ENCODE peak calls at places on chromosomes 11 and 22, in seven cellular contexts. One of them, this sample, is unnamed.
A peak's percentile ranks its signal among the peaks of the same experiment; 100 is the strongest.

GRCh38 chr11:115291391-115291744 is 212.8 kb downstream of the CADM1 start:
- DNase-seq in HL-60: no peak
- DNase-seq in left ventricle myocardium inferior: no peak
- DNase-seq in ovary: no peak
- DNase-seq in CD8-positive, alpha-beta T cell: no peak
- DNase-seq in colonic mucosa: no peak
- DNase-seq in cardiac muscle cell: no peak
- DNase-seq in this sample: no peak

GRCh38 chr11:15145635-15146034 is 30.9 kb downstream of the INSC start:
- DNase-seq in HL-60: peak; percentile 4
- DNase-seq in left ventricle myocardium inferior: no peak
- DNase-seq in ovary: no peak
- DNase-seq in CD8-positive, alpha-beta T cell: no peak
- DNase-seq in colonic mucosa: peak; percentile 79
- DNase-seq in cardiac muscle cell: no peak
- DNase-seq in this sample: no peak

GRCh38 chr11:40029406-40029805 is 1430.0 kb downstream of the LRRC4C start:
- DNase-seq in HL-60: no peak
- DNase-seq in left ventricle myocardium inferior: no peak
- DNase-seq in ovary: no peak
- DNase-seq in CD8-positive, alpha-beta T cell: no peak
- DNase-seq in colonic mucosa: peak; percentile 23
- DNase-seq in cardiac muscle cell: no peak
- DNase-seq in this sample: no peak

GRCh38 chr11:99968336-99968735 is 718.8 kb upstream of the ARHGAP42 start:
- DNase-seq in HL-60: no peak
- DNase-seq in left ventricle myocardium inferior: no peak
- DNase-seq in ovary: no peak
- DNase-seq in CD8-positive, alpha-beta T cell: no peak
- DNase-seq in colonic mucosa: no peak
- DNase-seq in cardiac muscle cell: no peak
- DNase-seq in this sample: no peak

GRCh38 chr11:28615542-28615941 is 507.4 kb downstream of the METTL15 start:
- DNase-seq in HL-60: no peak
- DNase-seq in left ventricle myocardium inferior: no peak
- DNase-seq in ovary: no peak
- DNase-seq in CD8-positive, alpha-beta T cell: no peak
- DNase-seq in colonic mucosa: no peak
- DNase-seq in cardiac muscle cell: no peak
- DNase-seq in this sample: no peak

GRCh38 chr11:92993004-92993403 is 23.6 kb downstream of the MTNR1B start:
- DNase-seq in HL-60: no peak
- DNase-seq in left ventricle myocardium inferior: no peak
- DNase-seq in ovary: no peak
- DNase-seq in CD8-positive, alpha-beta T cell: no peak
- DNase-seq in colonic mucosa: no peak
- DNase-seq in cardiac muscle cell: no peak
- DNase-seq in this sample: no peak

GRCh38 chr11:14480716-14481115 is 18.9 kb downstream of the COPB1 start:
- DNase-seq in HL-60: no peak
- DNase-seq in left ventricle myocardium inferior: no peak
- DNase-seq in ovary: no peak
- DNase-seq in CD8-positive, alpha-beta T cell: no peak
- DNase-seq in colonic mucosa: no peak
- DNase-seq in cardiac muscle cell: no peak
- DNase-seq in this sample: no peak

GRCh38 chr22:35430897-35431322 is 31.0 kb downstream of the MCM5 start:
- DNase-seq in HL-60: peak; percentile 24
- DNase-seq in left ventricle myocardium inferior: peak; percentile 89
- DNase-seq in ovary: peak; percentile 95
- DNase-seq in CD8-positive, alpha-beta T cell: peak; percentile 49
- DNase-seq in colonic mucosa: peak; percentile 90
- DNase-seq in cardiac muscle cell: peak; percentile 89
- DNase-seq in this sample: peak; percentile 78

GRCh38 chr11:77672276-77672675 is 34.7 kb upstream of the CLNS1A start:
- DNase-seq in HL-60: no peak
- DNase-seq in left ventricle myocardium inferior: no peak
- DNase-seq in ovary: no peak
- DNase-seq in CD8-positive, alpha-beta T cell: no peak
- DNase-seq in colonic mucosa: peak; percentile 53
- DNase-seq in cardiac muscle cell: no peak
- DNase-seq in this sample: no peak

GRCh38 chr11:13924801-13925327 is 37.7 kb upstream of the SPON1 start:
- DNase-seq in HL-60: peak; percentile 54
- DNase-seq in left ventricle myocardium inferior: no peak
- DNase-seq in ovary: no peak
- DNase-seq in CD8-positive, alpha-beta T cell: no peak
- DNase-seq in colonic mucosa: no peak
- DNase-seq in cardiac muscle cell: no peak
- DNase-seq in this sample: no peak

GRCh38 chr22:29706991-29707390 is 12.8 kb upstream of the CABP7 start:
- DNase-seq in HL-60: no peak
- DNase-seq in left ventricle myocardium inferior: no peak
- DNase-seq in ovary: no peak
- DNase-seq in CD8-positive, alpha-beta T cell: no peak
- DNase-seq in colonic mucosa: no peak
- DNase-seq in cardiac muscle cell: no peak
- DNase-seq in this sample: no peak

GRCh38 chr11:71774603-71775222 is 58.3 kb upstream of the DEFB108B start:
- DNase-seq in HL-60: no peak
- DNase-seq in left ventricle myocardium inferior: no peak
- DNase-seq in ovary: no peak
- DNase-seq in CD8-positive, alpha-beta T cell: no peak
- DNase-seq in colonic mucosa: no peak
- DNase-seq in cardiac muscle cell: no peak
- DNase-seq in this sample: no peak

GRCh38 chr22:46081036-46081830 is 69.1 kb upstream of the PPARA start:
- DNase-seq in HL-60: no peak
- DNase-seq in left ventricle myocardium inferior: peak; percentile 17
- DNase-seq in ovary: peak; percentile 60
- DNase-seq in CD8-positive, alpha-beta T cell: no peak
- DNase-seq in colonic mucosa: no peak
- DNase-seq in cardiac muscle cell: no peak
- DNase-seq in this sample: no peak

GRCh38 chr11:92540113-92540512 is 315.5 kb downstream of the FAT3 start:
- DNase-seq in HL-60: no peak
- DNase-seq in left ventricle myocardium inferior: no peak
- DNase-seq in ovary: no peak
- DNase-seq in CD8-positive, alpha-beta T cell: no peak
- DNase-seq in colonic mucosa: no peak
- DNase-seq in cardiac muscle cell: no peak
- DNase-seq in this sample: no peak

GRCh38 chr11:128188346-128189115 is 398.8 kb downstream of the ETS1 start:
- DNase-seq in HL-60: no peak
- DNase-seq in left ventricle myocardium inferior: no peak
- DNase-seq in ovary: no peak
- DNase-seq in CD8-positive, alpha-beta T cell: no peak
- DNase-seq in colonic mucosa: no peak
- DNase-seq in cardiac muscle cell: no peak
- DNase-seq in this sample: no peak

GRCh38 chr11:10197091-10197490 is 96.9 kb downstream of the SBF2 start:
- DNase-seq in HL-60: no peak
- DNase-seq in left ventricle myocardium inferior: no peak
- DNase-seq in ovary: no peak
- DNase-seq in CD8-positive, alpha-beta T cell: no peak
- DNase-seq in colonic mucosa: no peak
- DNase-seq in cardiac muscle cell: no peak
- DNase-seq in this sample: no peak

GRCh38 chr11:66857234-66857926 is 516 bp downstream of the LRFN4 start:
- DNase-seq in HL-60: no peak
- DNase-seq in left ventricle myocardium inferior: no peak
- DNase-seq in ovary: peak; percentile 52
- DNase-seq in CD8-positive, alpha-beta T cell: no peak
- DNase-seq in colonic mucosa: no peak
- DNase-seq in cardiac muscle cell: no peak
- DNase-seq in this sample: no peak

GRCh38 chr11:67563354-67564114 is 20.1 kb upstream of the GSTP1 start:
- DNase-seq in HL-60: no peak
- DNase-seq in left ventricle myocardium inferior: peak; percentile 50
- DNase-seq in ovary: peak; percentile 70
- DNase-seq in CD8-positive, alpha-beta T cell: no peak
- DNase-seq in colonic mucosa: peak; percentile 79
- DNase-seq in cardiac muscle cell: no peak
- DNase-seq in this sample: no peak

GRCh38 chr11:116465056-116465455 is 307.7 kb downstream of the BUD13 start:
- DNase-seq in HL-60: no peak
- DNase-seq in left ventricle myocardium inferior: no peak
- DNase-seq in ovary: no peak
- DNase-seq in CD8-positive, alpha-beta T cell: no peak
- DNase-seq in colonic mucosa: no peak
- DNase-seq in cardiac muscle cell: no peak
- DNase-seq in this sample: no peak

GRCh38 chr11:108944486-108945178 is 279.8 kb downstream of the DDX10 start:
- DNase-seq in HL-60: no peak
- DNase-seq in left ventricle myocardium inferior: no peak
- DNase-seq in ovary: no peak
- DNase-seq in CD8-positive, alpha-beta T cell: no peak
- DNase-seq in colonic mucosa: no peak
- DNase-seq in cardiac muscle cell: no peak
- DNase-seq in this sample: no peak

GRCh38 chr11:77175869-77176539 is 48.0 kb downstream of the MYO7A start:
- DNase-seq in HL-60: peak; percentile 90
- DNase-seq in left ventricle myocardium inferior: peak; percentile 56
- DNase-seq in ovary: no peak
- DNase-seq in CD8-positive, alpha-beta T cell: no peak
- DNase-seq in colonic mucosa: no peak
- DNase-seq in cardiac muscle cell: peak; percentile 31
- DNase-seq in this sample: no peak

GRCh38 chr11:126371595-126371994 is 16.1 kb downstream of the ST3GAL4 start:
- DNase-seq in HL-60: no peak
- DNase-seq in left ventricle myocardium inferior: peak; percentile 10
- DNase-seq in ovary: no peak
- DNase-seq in CD8-positive, alpha-beta T cell: no peak
- DNase-seq in colonic mucosa: no peak
- DNase-seq in cardiac muscle cell: no peak
- DNase-seq in this sample: no peak

GRCh38 chr11:70473873-70474690 is 75.8 kb downstream of the CTTN start:
- DNase-seq in HL-60: no peak
- DNase-seq in left ventricle myocardium inferior: no peak
- DNase-seq in ovary: no peak
- DNase-seq in CD8-positive, alpha-beta T cell: no peak
- DNase-seq in colonic mucosa: no peak
- DNase-seq in cardiac muscle cell: no peak
- DNase-seq in this sample: no peak

GRCh38 chr11:65524010-65524746 is 705 bp upstream of the SCYL1 start:
- DNase-seq in HL-60: no peak
- DNase-seq in left ventricle myocardium inferior: peak; percentile 52
- DNase-seq in ovary: peak; percentile 81
- DNase-seq in CD8-positive, alpha-beta T cell: no peak
- DNase-seq in colonic mucosa: peak; percentile 52
- DNase-seq in cardiac muscle cell: no peak
- DNase-seq in this sample: no peak

GRCh38 chr11:96390403-96390830 is 604 bp downstream of the JRKL start:
- DNase-seq in HL-60: no peak
- DNase-seq in left ventricle myocardium inferior: no peak
- DNase-seq in ovary: no peak
- DNase-seq in CD8-positive, alpha-beta T cell: no peak
- DNase-seq in colonic mucosa: no peak
- DNase-seq in cardiac muscle cell: no peak
- DNase-seq in this sample: no peak

GRCh38 chr11:90930252-90930651 is 707.4 kb upstream of the CHORDC1 start:
- DNase-seq in HL-60: no peak
- DNase-seq in left ventricle myocardium inferior: no peak
- DNase-seq in ovary: no peak
- DNase-seq in CD8-positive, alpha-beta T cell: no peak
- DNase-seq in colonic mucosa: no peak
- DNase-seq in cardiac muscle cell: no peak
- DNase-seq in this sample: no peak

GRCh38 chr11:4881860-4882500 is at the start of gene OR51T1:
- DNase-seq in HL-60: no peak
- DNase-seq in left ventricle myocardium inferior: no peak
- DNase-seq in ovary: no peak
- DNase-seq in CD8-positive, alpha-beta T cell: no peak
- DNase-seq in colonic mucosa: no peak
- DNase-seq in cardiac muscle cell: no peak
- DNase-seq in this sample: no peak
- H3K27ac ChIP-seq in HL-60: no peak within 1 kb of the TSS
- H3K27ac ChIP-seq in left ventricle myocardium inferior: no peak within 1 kb of the TSS
- H3K27ac ChIP-seq in ovary: no peak within 1 kb of the TSS
- H3K27ac ChIP-seq in CD8-positive, alpha-beta T cell: no peak within 1 kb of the TSS
- H3K27ac ChIP-seq in colonic mucosa: no peak within 1 kb of the TSS
- H3K27ac ChIP-seq in cardiac muscle cell: no peak within 1 kb of the TSS
- H3K27ac ChIP-seq in this sample: no peak within 1 kb of the TSS

DNA sequence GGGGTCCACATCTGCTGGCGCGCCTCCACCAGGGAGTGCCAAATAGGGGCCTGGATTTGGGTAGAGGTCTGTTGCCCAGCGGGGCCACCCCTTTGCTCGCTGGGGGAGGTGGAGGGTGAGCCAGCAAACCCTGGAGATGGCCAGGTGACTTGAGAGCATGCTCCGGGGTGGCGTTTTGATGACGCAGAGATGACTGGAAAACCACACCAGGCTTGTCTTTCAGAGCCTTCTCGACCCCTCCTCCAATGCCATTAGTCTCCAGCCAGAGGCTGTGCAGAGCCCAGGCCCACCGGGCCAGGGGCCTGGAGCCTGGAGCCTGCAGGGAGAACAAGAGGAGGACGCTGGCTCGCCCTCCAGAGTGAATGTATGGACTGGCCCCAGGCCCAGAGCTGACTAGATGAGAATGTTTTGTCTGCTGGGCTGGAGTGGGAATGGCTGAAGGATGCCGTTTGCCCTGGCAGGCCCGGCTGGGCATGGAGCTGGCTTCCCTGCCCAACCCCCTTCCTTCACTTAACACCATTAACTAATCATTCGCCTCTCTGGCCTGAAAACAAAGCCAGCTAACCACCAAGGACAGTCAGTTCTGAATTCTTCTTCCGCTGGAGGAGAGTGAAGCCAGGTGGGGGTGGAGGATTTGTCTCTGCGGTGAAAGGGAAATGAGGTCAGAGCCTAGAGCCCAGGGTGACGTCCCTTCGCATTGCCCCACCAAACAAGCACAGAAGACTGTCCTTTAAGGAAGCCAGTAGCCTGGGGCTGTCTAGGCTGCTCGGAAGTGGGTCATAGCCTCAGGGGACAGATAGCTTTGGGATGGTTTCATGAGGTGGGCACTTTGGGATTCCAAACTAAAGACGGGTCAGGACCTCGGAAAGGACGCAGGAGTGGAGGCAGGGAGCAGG is 1.6 kb upstream of the MCAM start:
- DNase-seq in HL-60: peak; percentile 83
- DNase-seq in left ventricle myocardium inferior: no peak
- DNase-seq in ovary: no peak
- DNase-seq in CD8-positive, alpha-beta T cell: no peak
- DNase-seq in colonic mucosa: no peak
- DNase-seq in cardiac muscle cell: peak; percentile 39
- DNase-seq in this sample: no peak
- H3K27ac ChIP-seq in HL-60: peak overlapping the region; percentile 39
- H3K27ac ChIP-seq in left ventricle myocardium inferior: peak overlapping the region; percentile 92
- H3K27ac ChIP-seq in ovary: peak overlapping the region; percentile 50
- H3K27ac ChIP-seq in CD8-positive, alpha-beta T cell: no peak overlapping the region
- H3K27ac ChIP-seq in colonic mucosa: peak overlapping the region; percentile 23
- H3K27ac ChIP-seq in cardiac muscle cell: peak overlapping the region; percentile 12
- H3K27ac ChIP-seq in this sample: peak overlapping the region; percentile 93

GRCh38 chr11:12691473-12691872 is 17.3 kb downstream of the TEAD1 start:
- DNase-seq in HL-60: no peak
- DNase-seq in left ventricle myocardium inferior: no peak
- DNase-seq in ovary: no peak
- DNase-seq in CD8-positive, alpha-beta T cell: no peak
- DNase-seq in colonic mucosa: no peak
- DNase-seq in cardiac muscle cell: no peak
- DNase-seq in this sample: no peak
- H3K27ac ChIP-seq in HL-60: no peak overlapping the region
- H3K27ac ChIP-seq in left ventricle myocardium inferior: peak overlapping the region; percentile 92
- H3K27ac ChIP-seq in ovary: peak overlapping the region; percentile 87
- H3K27ac ChIP-seq in CD8-positive, alpha-beta T cell: no peak overlapping the region
- H3K27ac ChIP-seq in colonic mucosa: no peak overlapping the region
- H3K27ac ChIP-seq in cardiac muscle cell: peak overlapping the region; percentile 89
- H3K27ac ChIP-seq in this sample: no peak overlapping the region

GRCh38 chr11:112644410-112645131 is 316.6 kb upstream of the NCAM1 start:
- DNase-seq in HL-60: no peak
- DNase-seq in left ventricle myocardium inferior: no peak
- DNase-seq in ovary: no peak
- DNase-seq in CD8-positive, alpha-beta T cell: no peak
- DNase-seq in colonic mucosa: no peak
- DNase-seq in cardiac muscle cell: no peak
- DNase-seq in this sample: no peak
- H3K27ac ChIP-seq in HL-60: no peak overlapping the region
- H3K27ac ChIP-seq in left ventricle myocardium inferior: no peak overlapping the region
- H3K27ac ChIP-seq in ovary: no peak overlapping the region
- H3K27ac ChIP-seq in CD8-positive, alpha-beta T cell: no peak overlapping the region
- H3K27ac ChIP-seq in colonic mucosa: no peak overlapping the region
- H3K27ac ChIP-seq in cardiac muscle cell: no peak overlapping the region
- H3K27ac ChIP-seq in this sample: no peak overlapping the region

This sample was measured in caudate nucleus.